ENCODE peak calls at places on chromosomes 11 and 22, in four cellular contexts. V is Calu3, Y is lower lobe of right lung, O is neural crest cell. B is an unnamed sample.

GRCh38 chr11:66278396-66279091 is 569 bp downstream of the CNIH2 start:
- DNase-seq in V (no peak), Y (no peak), O (no peak), B (peak; percentile 49)

GRCh38 chr22:19853879-19854777 is 546 bp downstream of the GNB1L start:
- DNase-seq in V (no peak), Y (peak; percentile 53), O (peak; percentile 36), B (peak; percentile 51)

GRCh38 chr22:17566776-17567175 is 3.5 kb downstream of the SLC25A18 start:
- DNase-seq in V (no peak), Y (no peak), O (no peak), B (no peak)

GRCh38 chr11:110797453-110797852 is 85.2 kb upstream of the ARHGAP20 start:
- DNase-seq in V (no peak), Y (no peak), O (no peak), B (no peak)

GRCh38 chr11:57432714-57433163 is 5.8 kb upstream of the SLC43A3 start:
- DNase-seq in V (no peak), Y (peak; percentile 61), O (no peak), B (peak; percentile 71)

GRCh38 chr11:109696191-109696897 is 274.4 kb downstream of the C11orf87 start:
- DNase-seq in V (no peak), Y (no peak), O (no peak), B (no peak)

GRCh38 chr11:6667733-6668374 is 12.2 kb upstream of the DCHS1 start:
- DNase-seq in V (peak; percentile 8), Y (no peak), O (no peak), B (peak; percentile 59)

GRCh38 chr11:121291896-121292502 is 572 bp upstream of the SC5D start:
- DNase-seq in V (no peak), Y (no peak), O (no peak), B (no peak)

GRCh38 chr11:46446343-46446751 is 54.8 kb upstream of the CHRM4 start:
- DNase-seq in V (no peak), Y (no peak), O (no peak), B (no peak)

GRCh38 chr11:123194308-123195181 is 503 bp downstream of the CLMP start:
- DNase-seq in V (peak; percentile 11), Y (no peak), O (no peak), B (no peak)

GRCh38 chr11:100687630-100688395 is 725 bp downstream of the ARHGAP42 start:
- DNase-seq in V (peak; percentile 51), Y (peak; percentile 54), O (peak; percentile 54), B (peak; percentile 29)

GRCh38 chr11:75536786-75537629 is 11.3 kb upstream of the GDPD5 start:
- DNase-seq in V (peak; percentile 69), Y (no peak), O (no peak), B (peak; percentile 80)

GRCh38 chr22:46187862-46188261 is 37.5 kb downstream of the PPARA start:
- DNase-seq in V (peak; percentile 50), Y (no peak), O (no peak), B (no peak)

GRCh38 chr22:19524170-19525115 is at the start of gene CLDN5:
- DNase-seq in V (no peak), Y (peak; percentile 60), O (no peak), B (no peak)

GRCh38 chr11:66267379-66268209 is 845 bp upstream of the RAB1B start:
- DNase-seq in V (peak; percentile 63), Y (peak; percentile 92), O (peak; percentile 79), B (peak; percentile 93)

GRCh38 chr11:123421589-123421988 is 8.5 kb upstream of the GRAMD1B start:
- DNase-seq in V (no peak), Y (no peak), O (no peak), B (no peak)

GRCh38 chr11:68264741-68265540 is 6.8 kb downstream of the C11orf24 start:
- DNase-seq in V (no peak), Y (no peak), O (no peak), B (no peak)

GRCh38 chr22:49647346-49648026 is 180.2 kb downstream of the BRD1 start:
- DNase-seq in V (peak; percentile 59), Y (no peak), O (no peak), B (no peak)
- TF ChIP-seq CTCF in V (peak; percentile 56), Y (no peak), O (no peak), B (no peak)

GRCh38 chr11:32573228-32573627 is 10.4 kb upstream of the EIF3M start:
- DNase-seq in V (no peak), Y (no peak), O (no peak), B (no peak)
- TF ChIP-seq CTCF in V (no peak), Y (no peak), O (no peak), B (no peak)

GRCh38 chr11:128632151-128632791 is 44.9 kb upstream of the ETS1 start:
- DNase-seq in V (peak; percentile 39), Y (no peak), O (peak; percentile 43), B (peak; percentile 70)
- TF ChIP-seq CTCF in V (peak; percentile 41), Y (peak; percentile 70), O (peak; percentile 72), B (peak; percentile 84)

GRCh38 chr11:62399868-62400245 is 19.0 kb upstream of the SCGB1A1 start:
- DNase-seq in V (no peak), Y (no peak), O (no peak), B (no peak)
- TF ChIP-seq CTCF in V (no peak), Y (no peak), O (no peak), B (no peak)

DNA sequence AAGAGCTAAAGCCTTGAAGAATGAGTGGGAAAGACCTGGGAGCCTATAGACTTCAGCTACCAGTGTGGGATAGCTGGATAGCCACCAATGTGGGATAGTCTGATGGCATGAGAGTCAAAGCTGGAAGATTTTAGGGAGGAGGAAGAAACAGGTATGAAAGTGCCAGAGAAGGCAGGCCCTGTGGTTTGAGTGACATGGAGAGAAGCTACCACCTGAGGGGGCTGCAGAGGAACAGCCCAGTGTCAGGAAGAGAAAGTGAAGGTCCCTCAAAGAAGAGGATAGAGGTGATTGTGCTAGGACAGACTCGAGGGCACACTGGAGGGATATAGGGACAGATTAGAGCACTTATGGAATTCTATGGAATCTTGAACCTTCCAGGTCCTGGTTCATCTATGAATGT is 23.1 kb upstream of the PAX6 start:
- DNase-seq in V (no peak), Y (no peak), O (no peak), B (no peak)
- TF ChIP-seq CTCF in V (no peak), Y (no peak), O (no peak), B (no peak)

GRCh38 chr11:748007-748359 is 719 bp downstream of the TALDO1 start:
- DNase-seq in V (no peak), Y (peak; percentile 60), O (no peak), B (no peak)

GRCh38 chr11:749731-750130 is 2.5 kb downstream of the TALDO1 start:
- DNase-seq in V (no peak), Y (peak; percentile 71), O (no peak), B (no peak)

GRCh38 chr11:746289-747175 is 732 bp upstream of the TALDO1 start:
- DNase-seq in V (no peak), Y (no peak), O (peak; percentile 25), B (peak; percentile 62)

GRCh38 chr11:742571-743201 is 4.6 kb upstream of the TALDO1 start:
- DNase-seq in V (no peak), Y (no peak), O (no peak), B (no peak)

DNA sequence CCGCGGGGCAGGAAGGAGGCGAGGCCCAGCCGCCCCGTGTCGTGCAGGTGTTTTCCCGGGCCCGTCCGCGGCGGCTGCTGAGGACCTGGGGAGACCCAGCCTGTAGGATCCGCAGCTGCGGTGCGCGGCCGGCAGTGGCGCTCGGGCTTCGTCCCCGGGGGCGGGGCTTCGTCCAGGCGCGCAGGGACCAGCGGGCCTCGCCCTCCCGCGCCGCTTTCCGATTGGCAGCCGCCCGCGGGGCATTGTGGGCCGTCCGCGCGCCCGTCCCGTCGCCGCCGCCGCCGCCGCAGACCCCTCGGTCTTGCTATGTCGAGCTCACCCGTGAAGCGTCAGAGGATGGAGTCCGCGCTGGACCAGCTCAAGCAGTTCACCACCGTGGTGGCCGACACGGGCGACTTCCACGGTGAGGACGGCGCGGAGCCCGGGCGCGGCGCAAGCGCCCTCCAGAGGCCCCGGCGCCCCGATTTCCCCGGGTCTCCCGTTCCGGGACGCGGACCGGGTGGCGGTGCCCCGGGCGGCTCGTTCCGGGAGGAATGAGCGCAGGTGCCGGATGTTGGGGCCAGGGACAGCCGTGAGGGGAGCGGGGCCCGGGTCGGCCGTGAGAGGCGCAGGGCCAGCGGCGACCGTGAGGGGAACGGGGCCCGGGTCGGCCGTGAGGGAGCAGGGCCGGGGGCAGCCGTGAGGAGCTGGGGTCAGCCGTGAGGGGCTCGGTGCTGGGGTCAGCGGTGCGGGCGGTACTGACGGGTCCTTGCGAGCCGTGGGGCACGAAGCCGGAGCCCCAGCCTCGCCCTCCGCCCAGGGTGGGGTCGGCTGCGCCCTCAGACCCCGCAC is at the start of gene TALDO1:
- DNase-seq in V (peak; percentile 98), Y (peak; percentile 96), O (peak; percentile 91), B (peak; percentile 89)
- TF ChIP-seq CTCF in V (no peak), Y (peak; percentile 39), O (peak; percentile 33), B (peak; percentile 11)

DNA sequence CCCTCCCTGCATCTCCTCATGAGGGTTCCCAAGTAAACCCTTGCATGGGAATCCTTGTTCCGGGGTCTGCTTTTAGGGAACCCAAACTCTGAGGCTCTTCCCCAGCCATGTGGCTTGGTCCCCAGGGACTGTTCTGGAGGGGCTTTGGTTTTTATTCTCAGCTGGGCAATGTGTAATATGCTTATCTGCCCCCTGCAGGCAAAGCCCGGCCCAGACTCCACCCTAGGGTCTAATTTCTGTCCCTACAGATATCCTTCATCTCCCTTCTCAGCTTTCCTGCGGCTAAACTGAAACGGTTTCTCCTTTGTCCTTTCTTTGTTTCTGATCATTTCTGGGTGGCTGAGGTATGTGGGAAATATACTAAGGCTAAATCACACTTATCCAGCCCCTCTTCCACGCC is 37.1 kb downstream of the TST start:
- DNase-seq in V (no peak), Y (no peak), O (no peak), B (no peak)
- TF ChIP-seq CTCF in V (no peak), Y (no peak), O (peak; percentile 25), B (no peak)

GRCh38 chr11:126305699-126306098 is 1.8 kb downstream of the DCPS start:
- DNase-seq in V (no peak), Y (no peak), O (no peak), B (peak; percentile 48)

GRCh38 chr11:126308271-126308671 is 4.4 kb downstream of the DCPS start:
- DNase-seq in V (no peak), Y (no peak), O (no peak), B (no peak)

GRCh38 chr11:126304457-126305072 is 705 bp downstream of the DCPS start:
- DNase-seq in V (no peak), Y (no peak), O (no peak), B (no peak)

GRCh38 chr11:126310229-126310991 is 6.5 kb downstream of the DCPS start:
- DNase-seq in V (peak; percentile 76), Y (peak; percentile 73), O (peak; percentile 82), B (peak; percentile 75)

GRCh38 chr11:126307706-126308105 is 3.8 kb downstream of the DCPS start:
- DNase-seq in V (peak; percentile 15), Y (no peak), O (peak; percentile 59), B (peak; percentile 65)
- TF ChIP-seq CTCF in V (peak; percentile 17), Y (peak; percentile 15), O (peak; percentile 65), B (peak; percentile 32)

B was measured in activated CD8-positive, alpha-beta T cell treated with anti-CD3 and anti-CD28 coated beads for 36 hours.